ENCODE peak calls at places on chromosomes 13 and 19, in nine cellular contexts. M is BE2C; I is fibroblast of the aortic adventitia; H is stimulated activated CD8-positive, alpha-beta memory T cell treated with anti-CD3 and anti-CD28 coated beads, Interleukin-15, amount 100 ng/mL, for 4 hours; Q is nucleus accumbens; J is EL; K is NCI-H1092 treated with DMSO at 0.1 percent for 48 hours; D is stimulated activated naive CD4-positive, alpha-beta T cell; Y is skeletal muscle cell. G is an unnamed sample.

GRCh38 chr13:45718992-45719391 is 16.9 kb downstream of the CBY2 start:
- DNase-seq in M (no peak), I (no peak), H (no peak), Q (no peak), J (peak), K (no peak), D (no peak), Y (no peak), G (no peak)

GRCh38 chr13:66033924-66034323 is 1196.2 kb downstream of the PCDH9 start:
- DNase-seq in M (no peak), I (no peak), H (no peak), Q (no peak), J (peak), K (no peak), D (no peak), Y (no peak), G (no peak)

GRCh38 chr19:39046037-39046821 is 13.9 kb upstream of the FBXO27 start:
- DNase-seq in M (peak), I (peak), H (no peak), Q (no peak), J (peak), K (no peak), D (no peak), Y (no peak), G (no peak)

GRCh38 chr13:42875448-42876269 is 94.3 kb downstream of the FAM216B start:
- DNase-seq in M (peak), I (peak), H (no peak), Q (no peak), J (no peak), K (no peak), D (no peak), Y (no peak), G (no peak)

GRCh38 chr13:90613076-90613795 is 734.3 kb upstream of the MIR17HG start:
- DNase-seq in M (no peak), I (no peak), H (no peak), Q (no peak), J (no peak), K (no peak), D (no peak), Y (no peak), G (no peak)

GRCh38 chr13:75600371-75600770 is 35.8 kb upstream of the LMO7 start:
- DNase-seq in M (no peak), I (no peak), H (no peak), Q (no peak), J (no peak), K (no peak), D (no peak), Y (no peak), G (no peak)

GRCh38 chr19:16106121-16106520 is 5.6 kb upstream of the RAB8A start:
- DNase-seq in M (no peak), I (no peak), H (no peak), Q (no peak), J (peak), K (no peak), D (no peak), Y (no peak), G (no peak)

GRCh38 chr13:19818223-19818842 is 35.6 kb upstream of the PSPC1 start:
- DNase-seq in M (peak), I (no peak), H (no peak), Q (no peak), J (no peak), K (no peak), D (peak), Y (no peak), G (no peak)

GRCh38 chr13:64817721-64818120 is 2412.4 kb downstream of the PCDH9 start:
- DNase-seq in M (no peak), I (peak), H (no peak), Q (no peak), J (peak), K (no peak), D (no peak), Y (no peak), G (no peak)

GRCh38 chr13:27952931-27953670 is 16.0 kb downstream of the CDX2 start:
- DNase-seq in M (no peak), I (no peak), H (no peak), Q (no peak), J (no peak), K (no peak), D (no peak), Y (no peak), G (no peak)

G was measured in ascending aorta.